ENCODE peak calls at places on chromosomes 4 and X, in seven cellular contexts. J is IMR-90, G is OCI-LY7, I is fibroblast of lung, B is H9, T is PC-9, U is GM23248. H is an unnamed sample.

GRCh38 chr4:141395246-141395830 is 174.6 kb downstream of the ZNF330 start:
- DNase-seq in G (no peak), T (no peak), B (no peak), I (peak; percentile 80), J (peak; percentile 37), U (peak; percentile 36), H (peak; percentile 74)

GRCh38 chr4:42609051-42609450 is 47.9 kb downstream of the ATP8A1 start:
- DNase-seq in G (no peak), U (no peak), T (no peak), B (no peak), I (no peak), J (no peak), H (no peak)

GRCh38 chr4:24262616-24263015 is 321.7 kb downstream of the DHX15 start:
- DNase-seq in B (no peak), U (no peak), I (peak; percentile 85), T (no peak), G (no peak), J (no peak), H (no peak)

GRCh38 chr4:4506961-4507360 is 34.9 kb downstream of the STX18 start:
- DNase-seq in B (no peak), I (no peak), U (no peak), J (no peak), T (no peak), G (no peak), H (no peak)

GRCh38 chrX:70262952-70263567 is 3.1 kb upstream of the P2RY4 start:
- DNase-seq in U (peak; percentile 61), B (peak; percentile 81), G (peak; percentile 46), I (peak; percentile 18), T (peak; percentile 51), J (peak; percentile 28), H (peak; percentile 54)

GRCh38 chrX:85052207-85052606 is 48.5 kb downstream of the APOOL start:
- DNase-seq in I (peak; percentile 25), U (peak; percentile 46), J (peak; percentile 11), G (no peak), T (no peak), B (no peak), H (peak; percentile 29)

GRCh38 chrX:31807165-31807564 is 735.3 kb upstream of the FTHL17 start:
- DNase-seq in U (no peak), G (no peak), T (no peak), J (no peak), I (no peak), B (no peak), H (no peak)

GRCh38 chr4:172809998-172810397 is 358.6 kb upstream of the GALNT7 start:
- DNase-seq in I (no peak), G (no peak), J (no peak), T (no peak), B (no peak), U (no peak), H (no peak)

GRCh38 chr4:48954314-48954713 is 31.8 kb upstream of the CWH43 start:
- DNase-seq in B (no peak), I (peak; percentile 72), G (no peak), U (peak; percentile 21), J (peak; percentile 34), T (no peak), H (no peak)

GRCh38 chrX:38347136-38347535 is 5.3 kb upstream of the OTC start:
- DNase-seq in I (peak; percentile 78), B (no peak), J (peak; percentile 52), U (peak; percentile 82), G (no peak), T (no peak), H (peak; percentile 75)

GRCh38 chrX:19886888-19887531 is 390 bp downstream of the SH3KBP1 start:
- DNase-seq in B (no peak), I (peak; percentile 19), G (no peak), U (peak; percentile 60), J (no peak), T (no peak), H (no peak)

GRCh38 chr4:98293089-98293887 is 32.1 kb downstream of the RAP1GDS1 start:
- DNase-seq in I (peak; percentile 28), T (no peak), G (no peak), U (no peak), J (peak; percentile 33), B (no peak), H (peak; percentile 33)
- H3K4me2 ChIP-seq in I (no peak overlapping the region), T (no peak overlapping the region), G (peak overlapping the region; percentile 34), U (peak overlapping the region; percentile 4), J (peak overlapping the region; percentile 15), B (no peak overlapping the region), H (no peak overlapping the region)

GRCh38 chr4:185357733-185358440 is 37.8 kb downstream of the LRP2BP start:
- DNase-seq in B (no peak), U (no peak), J (no peak), I (no peak), T (no peak), G (no peak), H (no peak)
- H3K4me2 ChIP-seq in B (no peak overlapping the region), U (peak overlapping the region; percentile 12), J (no peak overlapping the region), I (no peak overlapping the region), T (no peak overlapping the region), G (no peak overlapping the region), H (no peak overlapping the region)

GRCh38 chrX:40169193-40170086 is 71.7 kb upstream of the BCOR start:
- DNase-seq in U (no peak), J (peak; percentile 75), I (peak; percentile 73), T (peak; percentile 67), G (peak; percentile 92), B (peak; percentile 91), H (no peak)

GRCh38 chrX:40165861-40166260 is 68.1 kb upstream of the BCOR start:
- DNase-seq in T (no peak), B (no peak), G (no peak), U (no peak), J (no peak), I (no peak), H (no peak)

GRCh38 chrX:40168183-40169015 is 70.6 kb upstream of the BCOR start:
- DNase-seq in U (no peak), B (peak; percentile 31), G (peak; percentile 75), I (no peak), J (no peak), T (no peak), H (no peak)

GRCh38 chrX:40166582-40166981 is 68.8 kb upstream of the BCOR start:
- DNase-seq in B (peak; percentile 55), T (no peak), J (peak; percentile 42), U (peak; percentile 85), I (no peak), G (peak; percentile 80), H (no peak)

GRCh38 chrX:40167240-40168182 is 69.8 kb upstream of the BCOR start:
- DNase-seq in G (peak; percentile 37), B (peak; percentile 84), J (no peak), T (no peak), U (peak; percentile 58), I (no peak), H (no peak)
- H3K4me2 ChIP-seq in G (peak overlapping the region; percentile 87), B (peak overlapping the region; percentile 85), J (no peak overlapping the region), T (no peak overlapping the region), U (peak overlapping the region; percentile 83), I (peak overlapping the region; percentile 69), H (peak overlapping the region; percentile 48)

GRCh38 chrX:88621278-88621677 is 125.7 kb upstream of the CPXCR1 start:
- DNase-seq in T (no peak), B (no peak), J (no peak), I (no peak), G (no peak), U (no peak), H (no peak)
- H3K4me2 ChIP-seq in T (no peak overlapping the region), B (no peak overlapping the region), J (no peak overlapping the region), I (no peak overlapping the region), G (no peak overlapping the region), U (no peak overlapping the region), H (no peak overlapping the region)

DNA sequence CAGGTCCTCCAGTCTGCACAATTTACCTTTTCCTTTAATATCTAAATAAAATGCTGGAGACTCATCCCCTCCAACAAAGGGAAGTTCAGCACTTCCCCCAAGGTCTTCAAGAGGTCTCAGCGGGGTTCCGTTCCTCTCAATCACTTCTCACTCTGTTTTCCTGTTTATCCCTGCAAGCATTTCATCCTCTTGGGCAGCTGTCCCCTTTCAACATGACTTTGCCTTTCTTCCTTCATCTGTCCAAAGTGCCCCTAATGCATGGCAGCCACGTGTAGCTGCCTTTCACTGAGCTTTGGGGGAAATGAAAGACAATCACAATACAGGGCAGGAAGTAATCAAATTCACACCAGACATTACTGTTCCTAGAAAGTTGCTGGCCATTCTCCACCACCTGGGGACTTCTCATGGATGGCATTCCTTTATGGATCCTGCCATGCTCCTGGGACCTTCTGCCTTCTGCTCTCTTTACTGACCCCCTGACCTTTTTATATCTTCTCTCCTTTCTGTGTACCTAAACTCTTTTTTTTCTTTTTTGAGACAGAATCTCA is 79.7 kb upstream of the USP9X start:
- DNase-seq in B (peak; percentile 50), J (no peak), U (no peak), T (no peak), G (no peak), I (no peak), H (no peak)
- H3K4me2 ChIP-seq in B (no peak overlapping the region), J (no peak overlapping the region), U (no peak overlapping the region), T (no peak overlapping the region), G (no peak overlapping the region), I (no peak overlapping the region), H (no peak overlapping the region)

GRCh38 chr4:6296026-6296425 is 26.4 kb downstream of the WFS1 start:
- DNase-seq in G (no peak), U (no peak), B (no peak), J (no peak), T (no peak), I (no peak), H (no peak)

GRCh38 chr4:6298852-6299251 is 29.2 kb downstream of the WFS1 start:
- DNase-seq in B (no peak), U (no peak), J (no peak), T (no peak), G (no peak), I (no peak), H (no peak)

GRCh38 chr4:6295495-6295894 is 25.8 kb downstream of the WFS1 start:
- DNase-seq in T (no peak), I (no peak), B (no peak), G (no peak), J (no peak), U (no peak), H (no peak)

GRCh38 chr4:6298035-6298434 is 28.4 kb downstream of the WFS1 start:
- DNase-seq in U (no peak), J (peak; percentile 45), G (no peak), B (no peak), I (no peak), T (no peak), H (no peak)

GRCh38 chr4:6297266-6297815 is 27.7 kb downstream of the WFS1 start:
- DNase-seq in T (no peak), U (no peak), J (no peak), I (no peak), B (no peak), G (no peak), H (no peak)
- H3K4me2 ChIP-seq in T (no peak overlapping the region), U (no peak overlapping the region), J (no peak overlapping the region), I (no peak overlapping the region), B (no peak overlapping the region), G (no peak overlapping the region), H (no peak overlapping the region)

DNA sequence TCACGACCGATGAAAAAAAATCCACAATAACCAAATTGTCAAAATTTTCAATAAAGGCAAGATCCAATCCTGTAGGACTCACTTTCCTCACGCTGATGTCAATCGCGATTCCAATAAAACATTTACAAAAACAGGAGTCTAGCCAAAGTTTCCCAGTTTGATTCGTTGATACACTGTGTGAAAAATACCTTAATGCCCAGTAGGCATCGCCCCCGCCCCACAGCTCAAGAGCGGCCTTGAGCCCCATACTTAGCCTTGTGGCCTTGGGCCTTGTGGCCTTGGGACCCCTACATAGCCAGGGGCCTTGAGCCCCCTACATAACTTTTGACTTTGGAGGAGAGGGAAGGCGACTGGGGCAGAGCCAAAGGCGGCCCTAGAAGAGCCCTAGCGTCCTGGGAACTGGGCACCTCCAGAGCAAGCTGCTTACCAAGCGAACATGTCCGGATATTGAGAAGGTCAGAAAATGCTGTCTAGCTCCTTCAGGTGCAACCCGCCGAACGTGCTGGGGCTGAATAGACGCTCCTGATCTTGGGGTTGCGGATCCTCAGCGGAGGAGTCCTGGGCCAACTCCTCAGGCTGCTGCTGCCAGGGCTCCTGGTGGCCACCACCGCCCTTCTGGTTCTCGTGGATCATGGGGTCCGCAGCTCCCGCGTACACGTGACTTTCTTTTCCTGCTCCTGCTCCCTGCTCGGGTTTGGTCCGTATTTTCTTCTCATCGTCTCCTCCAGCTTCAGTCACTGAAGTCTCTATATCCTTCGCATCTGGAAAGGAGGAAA is 62.9 kb downstream of the RHOXF2B start:
- DNase-seq in B (peak; percentile 37), I (no peak), J (no peak), G (no peak), T (no peak), U (no peak), H (no peak)
- H3K4me2 ChIP-seq in B (peak overlapping the region; percentile 60), I (no peak overlapping the region), J (no peak overlapping the region), G (no peak overlapping the region), T (no peak overlapping the region), U (no peak overlapping the region), H (no peak overlapping the region)

H was measured in mammary epithelial cell.